ENCODE peak calls at places on chromosomes 11 and 22, in six cellular contexts. C is IMR-90, O is A549, T is tibial artery, X is right lobe of liver, G is dorsolateral prefrontal cortex. N is an unnamed sample.

GRCh38 chr22:22682807-22683667 is 38.6 kb downstream of the GGTLC2 start:
- DNase-seq in C (peak), O (peak), T (no peak), X (no peak), G (no peak), N (no peak)

GRCh38 chr11:67303132-67303988 is at the start of gene SSH3:
- DNase-seq in C (peak), O (peak), T (peak), X (peak), G (peak), N (peak)

GRCh38 chr11:119493712-119494111 is 70.7 kb upstream of the THY1 start:
- DNase-seq in C (peak), O (no peak), T (no peak), X (no peak), G (no peak), N (no peak)

GRCh38 chr11:40819230-40819629 is 640.2 kb downstream of the LRRC4C start:
- DNase-seq in C (no peak), O (no peak), T (no peak), X (no peak), G (no peak), N (no peak)

GRCh38 chr22:24007253-24008021 is 2.2 kb upstream of the GSTT4 start:
- DNase-seq in C (no peak), O (no peak), T (no peak), X (no peak), G (no peak), N (no peak)

GRCh38 chr11:59767212-59767611 is 12.0 kb downstream of the STX3 start:
- DNase-seq in C (no peak), O (no peak), T (no peak), X (no peak), G (no peak), N (no peak)

GRCh38 chr22:29813126-29813525 is 24.9 kb downstream of the ASCC2 start:
- DNase-seq in C (no peak), O (no peak), T (no peak), X (peak), G (no peak), N (no peak)

GRCh38 chr11:19437760-19438159 is 197.0 kb upstream of the E2F8 start:
- DNase-seq in C (peak), O (peak), T (no peak), X (no peak), G (no peak), N (no peak)

GRCh38 chr22:32880906-32881596 is 79.5 kb downstream of the TIMP3 start:
- DNase-seq in C (peak), O (no peak), T (no peak), X (peak), G (peak), N (peak)

GRCh38 chr11:64650923-64651523 is 60.0 kb downstream of the SLC22A12 start:
- DNase-seq in C (peak), O (peak), T (no peak), X (no peak), G (no peak), N (no peak)

GRCh38 chr11:73404048-73404447 is 27.8 kb downstream of the RELT start:
- DNase-seq in C (peak), O (peak), T (peak), X (peak), G (no peak), N (peak)

GRCh38 chr11:94583885-94584500 is 16.8 kb downstream of the PIWIL4 start:
- DNase-seq in C (peak), O (no peak), T (no peak), X (no peak), G (no peak), N (no peak)

GRCh38 chr11:35550374-35551036 is 25.1 kb upstream of the PAMR1 start:
- DNase-seq in C (peak), O (no peak), T (no peak), X (no peak), G (no peak), N (no peak)

GRCh38 chr11:8403310-8403709 is 139.6 kb upstream of the LMO1 start:
- DNase-seq in C (peak), O (no peak), T (no peak), X (no peak), G (no peak), N (no peak)

GRCh38 chr22:39176067-39176621 is 23.7 kb upstream of the CBX7 start:
- DNase-seq in C (peak), O (no peak), T (peak), X (peak), G (no peak), N (peak)

GRCh38 chr11:121587182-121587581 is 134.4 kb upstream of the SORL1-AS1 start:
- DNase-seq in C (no peak), O (no peak), T (no peak), X (peak), G (no peak), N (no peak)

GRCh38 chr11:101446238-101446637 is 137.6 kb downstream of the TRPC6 start:
- DNase-seq in C (peak), O (no peak), T (no peak), X (no peak), G (no peak), N (no peak)

GRCh38 chr22:17867160-17867785 is 93.0 kb upstream of the BID start:
- DNase-seq in C (no peak), O (no peak), T (peak), X (no peak), G (no peak), N (no peak)

GRCh38 chr22:45206233-45206632 is 34.5 kb downstream of the KIAA0930 start:
- DNase-seq in C (no peak), O (no peak), T (no peak), X (no peak), G (no peak), N (no peak)

GRCh38 chr11:72722050-72722748 is 30.0 kb downstream of the ARAP1 start:
- DNase-seq in C (peak), O (peak), T (peak), X (peak), G (peak), N (peak)

GRCh38 chr11:120381401-120381800 is 45.2 kb downstream of the ARHGEF12 start:
- DNase-seq in C (no peak), O (no peak), T (no peak), X (no peak), G (no peak), N (no peak)

GRCh38 chr11:11230802-11231562 is 122.1 kb downstream of the CSNK2A3 start:
- DNase-seq in C (no peak), O (peak), T (no peak), X (no peak), G (no peak), N (no peak)

GRCh38 chr22:32208681-32209080 is 3.8 kb upstream of the RFPL2 start:
- DNase-seq in C (no peak), O (no peak), T (no peak), X (no peak), G (no peak), N (no peak)

GRCh38 chr22:25853078-25853477 is 111.1 kb downstream of the MYO18B start:
- DNase-seq in C (no peak), O (no peak), T (no peak), X (no peak), G (peak), N (no peak)

GRCh38 chr22:46067159-46068111 is 82.9 kb upstream of the PPARA start:
- DNase-seq in C (no peak), O (no peak), T (peak), X (peak), G (peak), N (peak)

GRCh38 chr11:43734256-43734655 is 53.7 kb downstream of the HSD17B12 start:
- DNase-seq in C (no peak), O (no peak), T (no peak), X (no peak), G (no peak), N (no peak)

GRCh38 chr11:43735115-43735514 is 54.6 kb downstream of the HSD17B12 start:
- DNase-seq in C (no peak), O (no peak), T (no peak), X (no peak), G (no peak), N (no peak)

GRCh38 chr11:43736502-43737193 is 56.1 kb downstream of the HSD17B12 start:
- DNase-seq in C (peak), O (no peak), T (no peak), X (no peak), G (no peak), N (no peak)

GRCh38 chr11:43737194-43737575 is 56.6 kb downstream of the HSD17B12 start:
- DNase-seq in C (no peak), O (no peak), T (no peak), X (no peak), G (no peak), N (no peak)

GRCh38 chr11:43735931-43736330 is 55.4 kb downstream of the HSD17B12 start:
- DNase-seq in C (peak), O (no peak), T (no peak), X (no peak), G (no peak), N (no peak)
- TF ChIP-seq CTCF in C (peak), O (no peak), T (no peak), X (no peak), G (no peak), N (no peak)

GRCh38 chr11:70740475-70740825 is 342.1 kb downstream of the CTTN start:
- DNase-seq in C (no peak), O (no peak), T (no peak), X (peak), G (peak), N (no peak)
- H3K27ac ChIP-seq in C (no peak), O (no peak), T (no peak), X (no peak), G (no peak), N (no peak)

GRCh38 chr11:82960779-82961143 is 59.2 kb downstream of the DDIAS start:
- DNase-seq in C (no peak), O (no peak), T (no peak), X (no peak), G (no peak), N (no peak)

GRCh38 chr11:82960000-82960778 is 58.7 kb downstream of the DDIAS start:
- DNase-seq in C (no peak), O (no peak), T (no peak), X (no peak), G (no peak), N (no peak)
- H3K4me3 ChIP-seq in C (no peak), O (no peak), T (no peak), X (no peak), G (no peak), N (no peak)

GRCh38 chr11:87895021-87895420 is 280.2 kb downstream of the RAB38 start:
- DNase-seq in C (no peak), O (no peak), T (no peak), X (no peak), G (no peak), N (no peak)
- TF ChIP-seq CTCF in C (no peak), O (no peak), T (no peak), X (no peak), G (no peak), N (no peak)

DNA sequence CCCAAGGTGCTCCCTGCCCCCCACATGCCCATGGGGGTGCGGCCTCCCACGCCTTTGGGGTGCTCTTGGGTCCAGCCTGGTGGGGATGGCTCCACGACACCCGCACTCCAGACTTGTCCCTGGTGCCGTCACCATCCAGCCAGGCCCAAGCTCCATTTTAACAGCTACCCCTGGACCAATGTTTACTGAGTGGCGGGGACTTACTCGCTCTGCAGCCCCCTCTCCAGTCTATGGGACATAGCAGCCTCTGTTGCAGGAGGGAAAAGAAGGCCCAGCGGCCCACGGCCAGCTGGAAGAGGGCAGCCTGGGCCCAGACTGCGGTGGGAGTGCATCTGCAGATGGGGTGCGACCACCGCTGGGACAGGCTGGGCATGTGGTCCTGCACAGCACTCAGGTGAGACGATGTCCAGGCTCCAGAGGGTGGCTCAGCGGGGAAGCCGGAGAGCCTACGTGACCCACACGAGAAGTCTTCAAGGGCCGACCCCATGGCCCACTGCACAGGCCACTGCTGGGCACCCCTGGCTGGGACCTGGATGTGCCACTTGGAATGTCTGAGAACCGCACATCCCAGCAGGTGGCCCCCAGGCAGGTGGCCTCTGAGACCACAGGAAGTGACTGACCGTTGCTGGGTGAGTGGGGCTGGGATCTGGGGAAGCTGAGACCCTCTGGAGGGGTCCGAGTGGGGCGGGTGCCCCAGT is 18.1 kb downstream of the IL17REL start:
- DNase-seq in C (no peak), O (no peak), T (peak), X (no peak), G (peak), N (peak)
- H3K27ac ChIP-seq in C (no peak), O (no peak), T (no peak), X (no peak), G (peak), N (no peak)

N was measured in lower lobe of right lung.